ENCODE peak calls at places on chromosomes 5 and 9, in nine cellular contexts. N is GM13976, U is brain microvascular endothelial cell, M is GM10248, E is breast epithelium, Y is adrenal gland, Z is Peyer's patch, S is kidney epithelial cell, J is bronchial epithelial cell. V is an unnamed sample.

GRCh38 chr5:15737882-15738677 is 238.1 kb downstream of the FBXL7 start:
- DNase-seq in N (no peak), U (no peak), M (no peak), E (no peak), Y (no peak), Z (no peak), S (no peak), J (no peak), V (no peak)

GRCh38 chr5:132497488-132497997 is 7.0 kb upstream of the IRF1 start:
- DNase-seq in N (no peak), U (peak), M (no peak), E (no peak), Y (peak), Z (peak), S (peak), J (peak), V (peak)

GRCh38 chr9:124348831-124349230 is 66.4 kb downstream of the PSMB7 start:
- DNase-seq in N (peak), U (no peak), M (no peak), E (peak), Y (peak), Z (peak), S (no peak), J (no peak), V (no peak)

GRCh38 chr9:12538842-12539584 is 154.2 kb upstream of the TYRP1 start:
- DNase-seq in N (no peak), U (no peak), M (no peak), E (no peak), Y (no peak), Z (no peak), S (no peak), J (no peak), V (no peak)

GRCh38 chr5:53407373-53407772 is 73.1 kb upstream of the FST start:
- DNase-seq in N (no peak), U (peak), M (no peak), E (no peak), Y (no peak), Z (no peak), S (no peak), J (peak), V (no peak)

GRCh38 chr9:90805006-90805993 is 3.7 kb downstream of the SYK start:
- DNase-seq in N (no peak), U (no peak), M (no peak), E (no peak), Y (no peak), Z (no peak), S (no peak), J (no peak), V (no peak)

GRCh38 chr5:148336704-148337435 is 1.5 kb downstream of the SPINK9 start:
- DNase-seq in N (no peak), U (no peak), M (no peak), E (no peak), Y (no peak), Z (no peak), S (no peak), J (peak), V (no peak)

GRCh38 chr9:123176230-123176629 is 92.2 kb downstream of the STRBP start:
- DNase-seq in N (no peak), U (no peak), M (no peak), E (no peak), Y (no peak), Z (no peak), S (no peak), J (peak), V (no peak)

GRCh38 chr9:133869674-133870419 is 122.3 kb downstream of the VAV2 start:
- DNase-seq in N (no peak), U (no peak), M (no peak), E (no peak), Y (no peak), Z (no peak), S (no peak), J (no peak), V (peak)

GRCh38 chr5:78430816-78431215 is 70.4 kb downstream of the SCAMP1 start:
- DNase-seq in N (no peak), U (no peak), M (no peak), E (no peak), Y (no peak), Z (no peak), S (no peak), J (no peak), V (no peak)

GRCh38 chr9:70065572-70065971 is 21.9 kb downstream of the MAMDC2 start:
- DNase-seq in N (no peak), U (no peak), M (no peak), E (no peak), Y (no peak), Z (no peak), S (no peak), J (no peak), V (no peak)

GRCh38 chr9:137224850-137225694 is at the start of gene CYSRT1:
- DNase-seq in N (no peak), U (no peak), M (no peak), E (no peak), Y (no peak), Z (peak), S (no peak), J (no peak), V (peak)

GRCh38 chr5:17185349-17185748 is 32.1 kb upstream of the BASP1 start:
- DNase-seq in N (no peak), U (no peak), M (no peak), E (no peak), Y (no peak), Z (no peak), S (no peak), J (no peak), V (no peak)

GRCh38 chr5:102916114-102916513 is 161.0 kb downstream of the PAM start:
- DNase-seq in N (no peak), U (no peak), M (no peak), E (no peak), Y (no peak), Z (no peak), S (no peak), J (peak), V (no peak)

GRCh38 chr9:109192732-109193361 is 25.8 kb upstream of the FRRS1L start:
- DNase-seq in N (peak), U (no peak), M (no peak), E (no peak), Y (peak), Z (peak), S (no peak), J (peak), V (no peak)

GRCh38 chr9:106075991-106076390 is 381.6 kb downstream of the TMEM38B start:
- DNase-seq in N (no peak), U (peak), M (no peak), E (no peak), Y (no peak), Z (no peak), S (peak), J (peak), V (no peak)

GRCh38 chr5:66553368-66553912 is 42.8 kb upstream of the MAST4 start:
- DNase-seq in N (no peak), U (no peak), M (no peak), E (no peak), Y (no peak), Z (no peak), S (no peak), J (peak), V (no peak)

GRCh38 chr9:110440161-110440560 is 102.5 kb upstream of the TXNDC8 start:
- DNase-seq in N (no peak), U (peak), M (no peak), E (no peak), Y (no peak), Z (no peak), S (no peak), J (peak), V (no peak)

GRCh38 chr9:91690540-91691249 is 259.3 kb downstream of the ROR2 start:
- DNase-seq in N (no peak), U (no peak), M (no peak), E (no peak), Y (no peak), Z (no peak), S (no peak), J (no peak), V (no peak)

GRCh38 chr9:18824095-18824666 is 208.8 kb downstream of the SAXO1 start:
- DNase-seq in N (no peak), U (no peak), M (no peak), E (no peak), Y (peak), Z (no peak), S (no peak), J (peak), V (no peak)

GRCh38 chr5:151075698-151076331 is 5.0 kb downstream of the TNIP1 start:
- DNase-seq in N (no peak), U (peak), M (no peak), E (no peak), Y (peak), Z (peak), S (no peak), J (peak), V (no peak)

GRCh38 chr5:119473241-119473640 is 20.9 kb downstream of the HSD17B4 start:
- DNase-seq in N (no peak), U (no peak), M (no peak), E (no peak), Y (no peak), Z (no peak), S (no peak), J (no peak), V (no peak)

GRCh38 chr9:33719581-33720374 is 75.6 kb upstream of the PRSS3 start:
- DNase-seq in N (peak), U (no peak), M (peak), E (no peak), Y (peak), Z (peak), S (no peak), J (no peak), V (peak)

GRCh38 chr5:2557435-2557834 is 194.0 kb downstream of the IRX2 start:
- DNase-seq in N (no peak), U (no peak), M (no peak), E (no peak), Y (no peak), Z (no peak), S (no peak), J (no peak), V (no peak)

GRCh38 chr5:27472000-27472763 is 433.8 kb upstream of the CDH9 start:
- DNase-seq in N (peak), U (peak), M (peak), E (no peak), Y (no peak), Z (no peak), S (no peak), J (peak), V (peak)

GRCh38 chr5:64417390-64417789 is 88.4 kb upstream of the RGS7BP start:
- DNase-seq in N (no peak), U (no peak), M (no peak), E (no peak), Y (no peak), Z (no peak), S (no peak), J (peak), V (no peak)

GRCh38 chr5:10760033-10760975 is 730 bp downstream of the DAP start:
- DNase-seq in N (peak), U (peak), M (peak), E (peak), Y (peak), Z (no peak), S (no peak), J (peak), V (peak)

GRCh38 chr9:83620841-83621636 is 1.9 kb upstream of the IDNK start:
- DNase-seq in N (peak), U (peak), M (peak), E (no peak), Y (peak), Z (peak), S (peak), J (peak), V (peak)

GRCh38 chr9:87505869-87506678 is 8.4 kb downstream of the DAPK1 start:
- DNase-seq in N (no peak), U (no peak), M (no peak), E (no peak), Y (no peak), Z (no peak), S (no peak), J (no peak), V (no peak)

GRCh38 chr9:116149844-116150243 is 3.7 kb upstream of the PAPPA start:
- DNase-seq in N (peak), U (no peak), M (peak), E (no peak), Y (peak), Z (no peak), S (no peak), J (no peak), V (peak)

GRCh38 chr9:134944351-134944802 is 26.7 kb upstream of the FCN1 start:
- DNase-seq in N (no peak), U (no peak), M (no peak), E (no peak), Y (no peak), Z (peak), S (no peak), J (no peak), V (no peak)

DNA sequence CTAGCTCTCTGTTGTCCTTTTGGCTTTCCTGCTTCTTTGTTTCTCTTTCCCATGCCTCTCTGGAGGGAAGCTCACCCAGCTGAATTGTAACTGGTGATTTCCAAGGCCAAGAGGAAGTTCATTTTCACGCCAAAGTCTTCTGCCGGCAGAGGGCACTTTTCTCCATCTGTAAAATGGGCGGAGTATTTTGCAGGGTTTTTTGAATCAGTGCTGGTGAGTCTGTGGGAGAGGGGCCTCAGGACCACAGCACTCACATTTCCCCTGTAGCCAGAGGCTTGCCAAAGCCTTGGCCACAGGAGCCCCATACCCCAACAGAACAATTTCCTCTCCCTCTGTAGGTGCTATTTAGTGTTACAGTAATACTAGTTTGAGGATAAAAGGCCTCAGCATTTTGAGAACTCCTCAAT is 42.3 kb upstream of the MATR3 start:
- DNase-seq in N (peak), U (no peak), M (peak), E (no peak), Y (no peak), Z (no peak), S (no peak), J (no peak), V (peak)
- TF ChIP-seq CTCF in N (peak), U (peak), M (peak), E (no peak), Y (no peak), Z (peak), S (no peak), J (peak), V (peak)

GRCh38 chr5:108451269-108451668 is 69.4 kb upstream of the FBXL17 start:
- DNase-seq in N (peak), U (no peak), M (no peak), E (no peak), Y (no peak), Z (no peak), S (no peak), J (no peak), V (no peak)
- TF ChIP-seq CTCF in N (peak), U (no peak), M (no peak), E (no peak), Y (no peak), Z (no peak), S (no peak), J (no peak), V (no peak)

GRCh38 chr5:114319236-114319635 is 42.6 kb upstream of the KCNN2 start:
- DNase-seq in N (no peak), U (no peak), M (no peak), E (no peak), Y (no peak), Z (no peak), S (no peak), J (no peak), V (no peak)

GRCh38 chr5:114319821-114320220 is 42.0 kb upstream of the KCNN2 start:
- DNase-seq in N (no peak), U (no peak), M (no peak), E (no peak), Y (no peak), Z (no peak), S (no peak), J (peak), V (no peak)

GRCh38 chr5:114314061-114314460 is 47.8 kb upstream of the KCNN2 start:
- DNase-seq in N (no peak), U (no peak), M (no peak), E (no peak), Y (no peak), Z (no peak), S (no peak), J (no peak), V (no peak)

GRCh38 chr5:114317751-114318150 is 44.1 kb upstream of the KCNN2 start:
- DNase-seq in N (no peak), U (no peak), M (no peak), E (no peak), Y (no peak), Z (no peak), S (no peak), J (no peak), V (no peak)

DNA sequence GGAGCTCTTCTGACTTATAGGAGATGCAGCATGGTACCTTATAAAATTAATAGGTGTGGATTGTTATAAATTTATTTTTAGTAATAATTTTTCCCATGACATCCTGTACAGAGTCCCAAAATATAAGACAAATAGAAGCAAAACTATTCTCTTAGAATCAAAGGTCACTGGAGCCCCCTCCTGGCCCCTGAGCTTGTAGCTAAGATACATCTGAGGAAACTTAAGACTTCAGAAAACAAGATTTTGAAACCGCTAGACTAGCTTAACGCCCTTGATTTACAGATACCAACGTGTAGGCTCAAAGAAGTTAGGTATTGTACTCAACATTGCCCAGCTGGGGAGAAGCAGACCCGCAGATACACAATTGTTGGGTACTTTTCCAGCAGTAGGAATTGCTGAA is 45.7 kb upstream of the KCNN2 start:
- DNase-seq in N (no peak), U (no peak), M (no peak), E (no peak), Y (no peak), Z (no peak), S (no peak), J (no peak), V (no peak)
- TF ChIP-seq CTCF in N (no peak), U (no peak), M (no peak), E (no peak), Y (no peak), Z (no peak), S (no peak), J (no peak), V (no peak)

DNA sequence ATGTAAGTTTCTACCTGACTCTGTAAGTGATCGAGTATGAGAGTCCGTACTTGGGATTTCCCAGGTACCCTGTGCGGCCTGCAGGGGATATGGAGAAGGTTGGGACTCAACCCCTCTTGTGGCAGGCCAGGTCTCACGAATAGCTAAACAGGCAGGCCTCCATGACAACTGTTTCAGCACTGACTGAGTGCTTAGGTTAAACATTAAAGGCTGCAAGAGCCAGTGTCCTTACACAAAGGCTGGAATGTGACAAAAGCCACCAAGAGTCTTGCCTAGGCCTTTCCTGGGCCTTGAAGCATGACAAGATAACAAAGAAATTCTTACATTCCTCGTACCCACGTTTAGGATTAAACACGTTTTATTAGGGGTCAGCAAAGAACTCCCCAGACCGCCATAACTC is 58.6 kb downstream of the THBS4 start:
- DNase-seq in N (no peak), U (no peak), M (no peak), E (no peak), Y (no peak), Z (no peak), S (peak), J (no peak), V (no peak)
- TF ChIP-seq CTCF in N (no peak), U (no peak), M (no peak), E (no peak), Y (no peak), Z (no peak), S (peak), J (no peak), V (no peak)